ENCODE peak calls at places on chromosomes 5 and 9, in seven cellular contexts. One of them, this sample, is unnamed.

GRCh38 chr5:111928501-111928900 is 171.5 kb upstream of the NREP start:
- DNase-seq in A549: no peak
- DNase-seq in HepG2: no peak
- DNase-seq in heart left ventricle: no peak
- DNase-seq in cardiac muscle cell: peak; percentile 58
- DNase-seq in K562: no peak
- DNase-seq in CD4-positive, alpha-beta memory T cell: no peak
- DNase-seq in this sample: no peak

GRCh38 chr9:93230185-93230584 is 46.2 kb downstream of the WNK2 start:
- DNase-seq in A549: no peak
- DNase-seq in HepG2: no peak
- DNase-seq in heart left ventricle: peak; percentile 34
- DNase-seq in cardiac muscle cell: no peak
- DNase-seq in K562: no peak
- DNase-seq in CD4-positive, alpha-beta memory T cell: no peak
- DNase-seq in this sample: no peak

GRCh38 chr5:115788440-115788839 is 28.0 kb downstream of the CDO1 start:
- DNase-seq in A549: no peak
- DNase-seq in HepG2: no peak
- DNase-seq in heart left ventricle: no peak
- DNase-seq in cardiac muscle cell: no peak
- DNase-seq in K562: no peak
- DNase-seq in CD4-positive, alpha-beta memory T cell: no peak
- DNase-seq in this sample: no peak

GRCh38 chr9:109520475-109521132 is 22.5 kb upstream of the PTPN3 start:
- DNase-seq in A549: peak; percentile 81
- DNase-seq in HepG2: peak; percentile 69
- DNase-seq in heart left ventricle: no peak
- DNase-seq in cardiac muscle cell: peak; percentile 83
- DNase-seq in K562: peak; percentile 73
- DNase-seq in CD4-positive, alpha-beta memory T cell: no peak
- DNase-seq in this sample: peak; percentile 77

GRCh38 chr5:83035373-83036170 is 41.6 kb downstream of the TMEM167A start:
- DNase-seq in A549: no peak
- DNase-seq in HepG2: no peak
- DNase-seq in heart left ventricle: peak; percentile 59
- DNase-seq in cardiac muscle cell: no peak
- DNase-seq in K562: no peak
- DNase-seq in CD4-positive, alpha-beta memory T cell: no peak
- DNase-seq in this sample: no peak

GRCh38 chr5:170430871-170431437 is 41.8 kb upstream of the KCNMB1 start:
- DNase-seq in A549: no peak
- DNase-seq in HepG2: no peak
- DNase-seq in heart left ventricle: no peak
- DNase-seq in cardiac muscle cell: no peak
- DNase-seq in K562: no peak
- DNase-seq in CD4-positive, alpha-beta memory T cell: no peak
- DNase-seq in this sample: no peak

GRCh38 chr9:83196946-83197345 is 134.0 kb upstream of the RASEF start:
- DNase-seq in A549: no peak
- DNase-seq in HepG2: no peak
- DNase-seq in heart left ventricle: no peak
- DNase-seq in cardiac muscle cell: no peak
- DNase-seq in K562: no peak
- DNase-seq in CD4-positive, alpha-beta memory T cell: no peak
- DNase-seq in this sample: no peak

GRCh38 chr5:100550531-100551036 is 15.4 kb downstream of the FAM174A start:
- DNase-seq in A549: no peak
- DNase-seq in HepG2: no peak
- DNase-seq in heart left ventricle: no peak
- DNase-seq in cardiac muscle cell: no peak
- DNase-seq in K562: no peak
- DNase-seq in CD4-positive, alpha-beta memory T cell: no peak
- DNase-seq in this sample: peak; percentile 1

GRCh38 chr5:59236448-59236847 is 653.6 kb downstream of the RAB3C start:
- DNase-seq in A549: peak; percentile 53
- DNase-seq in HepG2: no peak
- DNase-seq in heart left ventricle: no peak
- DNase-seq in cardiac muscle cell: peak; percentile 54
- DNase-seq in K562: no peak
- DNase-seq in CD4-positive, alpha-beta memory T cell: no peak
- DNase-seq in this sample: no peak

GRCh38 chr5:38452201-38452600 is 104.2 kb downstream of the LIFR start:
- DNase-seq in A549: no peak
- DNase-seq in HepG2: no peak
- DNase-seq in heart left ventricle: no peak
- DNase-seq in cardiac muscle cell: no peak
- DNase-seq in K562: no peak
- DNase-seq in CD4-positive, alpha-beta memory T cell: no peak
- DNase-seq in this sample: no peak

GRCh38 chr5:120778491-120779293 is 314.6 kb downstream of the PRR16 start:
- DNase-seq in A549: no peak
- DNase-seq in HepG2: no peak
- DNase-seq in heart left ventricle: no peak
- DNase-seq in cardiac muscle cell: no peak
- DNase-seq in K562: no peak
- DNase-seq in CD4-positive, alpha-beta memory T cell: no peak
- DNase-seq in this sample: no peak

GRCh38 chr9:110105107-110105506 is 102.9 kb downstream of the C9orf152 start:
- DNase-seq in A549: no peak
- DNase-seq in HepG2: no peak
- DNase-seq in heart left ventricle: no peak
- DNase-seq in cardiac muscle cell: peak; percentile 80
- DNase-seq in K562: no peak
- DNase-seq in CD4-positive, alpha-beta memory T cell: no peak
- DNase-seq in this sample: no peak

GRCh38 chr5:40679998-40680681 is 425 bp downstream of the PTGER4 start:
- DNase-seq in A549: no peak
- DNase-seq in HepG2: no peak
- DNase-seq in heart left ventricle: peak; percentile 73
- DNase-seq in cardiac muscle cell: no peak
- DNase-seq in K562: no peak
- DNase-seq in CD4-positive, alpha-beta memory T cell: peak; percentile 56
- DNase-seq in this sample: peak; percentile 45

GRCh38 chr5:87137280-87137679 is 130.4 kb upstream of the RASA1 start:
- DNase-seq in A549: no peak
- DNase-seq in HepG2: no peak
- DNase-seq in heart left ventricle: no peak
- DNase-seq in cardiac muscle cell: peak; percentile 18
- DNase-seq in K562: no peak
- DNase-seq in CD4-positive, alpha-beta memory T cell: no peak
- DNase-seq in this sample: no peak

GRCh38 chr9:90112791-90113190 is 508.0 kb downstream of the GADD45G start:
- DNase-seq in A549: no peak
- DNase-seq in HepG2: no peak
- DNase-seq in heart left ventricle: no peak
- DNase-seq in cardiac muscle cell: peak; percentile 47
- DNase-seq in K562: no peak
- DNase-seq in CD4-positive, alpha-beta memory T cell: no peak
- DNase-seq in this sample: no peak

GRCh38 chr5:150112211-150113046 is 26.1 kb upstream of the CSF1R start:
- DNase-seq in A549: peak; percentile 13
- DNase-seq in HepG2: no peak
- DNase-seq in heart left ventricle: no peak
- DNase-seq in cardiac muscle cell: peak; percentile 87
- DNase-seq in K562: no peak
- DNase-seq in CD4-positive, alpha-beta memory T cell: no peak
- DNase-seq in this sample: no peak

GRCh38 chr5:174056064-174056842 is 10.7 kb downstream of the NSG2 start:
- DNase-seq in A549: no peak
- DNase-seq in HepG2: no peak
- DNase-seq in heart left ventricle: peak; percentile 67
- DNase-seq in cardiac muscle cell: no peak
- DNase-seq in K562: no peak
- DNase-seq in CD4-positive, alpha-beta memory T cell: no peak
- DNase-seq in this sample: peak; percentile 27

GRCh38 chr9:30796806-30797205 is 1587.6 kb upstream of the ACO1 start:
- DNase-seq in A549: no peak
- DNase-seq in HepG2: no peak
- DNase-seq in heart left ventricle: no peak
- DNase-seq in cardiac muscle cell: no peak
- DNase-seq in K562: no peak
- DNase-seq in CD4-positive, alpha-beta memory T cell: no peak
- DNase-seq in this sample: peak; percentile 3

GRCh38 chr5:150783422-150783928 is 4.9 kb downstream of the SMIM3 start:
- DNase-seq in A549: no peak
- DNase-seq in HepG2: no peak
- DNase-seq in heart left ventricle: peak; percentile 69
- DNase-seq in cardiac muscle cell: peak; percentile 94
- DNase-seq in K562: no peak
- DNase-seq in CD4-positive, alpha-beta memory T cell: peak; percentile 90
- DNase-seq in this sample: peak; percentile 97

GRCh38 chr9:121781701-121782464 is 130.4 kb downstream of the DAB2IP start:
- DNase-seq in A549: no peak
- DNase-seq in HepG2: no peak
- DNase-seq in heart left ventricle: no peak
- DNase-seq in cardiac muscle cell: no peak
- DNase-seq in K562: no peak
- DNase-seq in CD4-positive, alpha-beta memory T cell: no peak
- DNase-seq in this sample: no peak

GRCh38 chr9:18233776-18234445 is 240.0 kb upstream of the ADAMTSL1 start:
- DNase-seq in A549: no peak
- DNase-seq in HepG2: no peak
- DNase-seq in heart left ventricle: no peak
- DNase-seq in cardiac muscle cell: no peak
- DNase-seq in K562: no peak
- DNase-seq in CD4-positive, alpha-beta memory T cell: no peak
- DNase-seq in this sample: no peak

GRCh38 chr5:145811834-145812625 is 23.1 kb downstream of the PRELID2 start:
- DNase-seq in A549: peak; percentile 54
- DNase-seq in HepG2: peak; percentile 6
- DNase-seq in heart left ventricle: no peak
- DNase-seq in cardiac muscle cell: peak; percentile 67
- DNase-seq in K562: no peak
- DNase-seq in CD4-positive, alpha-beta memory T cell: no peak
- DNase-seq in this sample: peak; percentile 22

GRCh38 chr5:35458824-35459207 is 158.8 kb upstream of the SPEF2 start:
- DNase-seq in A549: no peak
- DNase-seq in HepG2: no peak
- DNase-seq in heart left ventricle: no peak
- DNase-seq in cardiac muscle cell: no peak
- DNase-seq in K562: no peak
- DNase-seq in CD4-positive, alpha-beta memory T cell: no peak
- DNase-seq in this sample: peak; percentile 24

GRCh38 chr9:137449081-137449844 is 8.1 kb upstream of the ENTPD8 start:
- DNase-seq in A549: no peak
- DNase-seq in HepG2: no peak
- DNase-seq in heart left ventricle: peak; percentile 37
- DNase-seq in cardiac muscle cell: no peak
- DNase-seq in K562: no peak
- DNase-seq in CD4-positive, alpha-beta memory T cell: no peak
- DNase-seq in this sample: no peak

GRCh38 chr9:89273528-89274279 is 37.3 kb upstream of the CKS2 start:
- DNase-seq in A549: no peak
- DNase-seq in HepG2: no peak
- DNase-seq in heart left ventricle: no peak
- DNase-seq in cardiac muscle cell: no peak
- DNase-seq in K562: no peak
- DNase-seq in CD4-positive, alpha-beta memory T cell: no peak
- DNase-seq in this sample: no peak

GRCh38 chr9:127937046-127937382 is 640 bp downstream of the DPM2 start:
- DNase-seq in A549: no peak
- DNase-seq in HepG2: no peak
- DNase-seq in heart left ventricle: no peak
- DNase-seq in cardiac muscle cell: no peak
- DNase-seq in K562: no peak
- DNase-seq in CD4-positive, alpha-beta memory T cell: no peak
- DNase-seq in this sample: no peak

GRCh38 chr9:121972501-121972981 is 120.6 kb downstream of the TTLL11 start:
- DNase-seq in A549: peak; percentile 47
- DNase-seq in HepG2: no peak
- DNase-seq in heart left ventricle: no peak
- DNase-seq in cardiac muscle cell: peak; percentile 17
- DNase-seq in K562: no peak
- DNase-seq in CD4-positive, alpha-beta memory T cell: no peak
- DNase-seq in this sample: peak; percentile 51

DNA sequence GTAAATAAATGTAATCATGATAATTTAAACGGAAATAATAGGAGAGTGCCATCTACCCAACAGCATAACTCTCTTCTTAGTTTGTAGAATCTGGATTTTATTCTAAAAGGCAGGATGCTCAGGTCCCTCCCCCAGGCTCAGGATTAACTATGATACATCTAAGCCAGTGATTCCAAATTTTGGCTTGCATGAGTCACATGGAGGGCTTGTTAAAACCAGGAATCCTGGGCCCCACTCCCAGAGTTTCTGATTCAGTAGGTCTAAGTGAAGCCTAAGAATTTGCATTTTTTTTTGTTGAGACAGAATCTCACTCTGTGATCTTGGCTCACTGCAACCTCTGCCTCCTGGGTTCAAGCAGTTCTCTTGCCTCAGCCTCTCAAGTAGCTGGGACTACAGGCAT is 62.3 kb upstream of the ZFR start:
- DNase-seq in A549: no peak
- DNase-seq in HepG2: no peak
- DNase-seq in heart left ventricle: no peak
- DNase-seq in cardiac muscle cell: peak; percentile 63
- DNase-seq in K562: no peak
- DNase-seq in CD4-positive, alpha-beta memory T cell: no peak
- DNase-seq in this sample: no peak
- H3K4me3 ChIP-seq in A549: no peak overlapping the region
- H3K4me3 ChIP-seq in HepG2: no peak overlapping the region
- H3K4me3 ChIP-seq in heart left ventricle: no peak overlapping the region
- H3K4me3 ChIP-seq in cardiac muscle cell: no peak overlapping the region
- H3K4me3 ChIP-seq in K562: no peak overlapping the region
- H3K4me3 ChIP-seq in CD4-positive, alpha-beta memory T cell: no peak overlapping the region
- H3K4me3 ChIP-seq in this sample: no peak overlapping the region

DNA sequence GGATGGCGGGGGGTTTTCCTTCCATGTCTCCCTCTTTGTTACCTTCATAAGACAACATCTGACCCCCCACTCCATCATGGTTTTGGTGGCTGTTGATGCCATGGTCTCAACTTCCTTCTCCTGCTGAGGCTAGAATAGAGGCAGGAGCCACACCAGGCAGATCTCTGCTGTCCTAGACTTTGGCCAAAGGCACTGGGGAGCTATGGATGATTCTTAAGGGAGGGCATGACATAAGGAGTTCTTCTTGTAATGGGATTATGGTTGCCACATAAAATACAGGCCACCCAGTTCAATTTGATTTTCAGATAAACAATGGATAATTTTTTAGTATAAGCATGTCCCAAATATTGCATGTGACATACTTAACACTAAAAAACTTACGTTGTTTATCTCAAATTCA is 52.2 kb upstream of the IER5L start:
- DNase-seq in A549: no peak
- DNase-seq in HepG2: no peak
- DNase-seq in heart left ventricle: no peak
- DNase-seq in cardiac muscle cell: no peak
- DNase-seq in K562: no peak
- DNase-seq in CD4-positive, alpha-beta memory T cell: no peak
- DNase-seq in this sample: no peak
- H3K4me1 ChIP-seq in A549: peaks cover 19% of the 10 kb centered on the region
- H3K4me1 ChIP-seq in HepG2: peaks cover 16% of the 10 kb centered on the region
- H3K4me1 ChIP-seq in heart left ventricle: no peaks in the 10 kb centered on the region
- H3K4me1 ChIP-seq in cardiac muscle cell: peaks cover 9% of the 10 kb centered on the region
- H3K4me1 ChIP-seq in K562: no peaks in the 10 kb centered on the region
- H3K4me1 ChIP-seq in CD4-positive, alpha-beta memory T cell: peaks cover 32% of the 10 kb centered on the region
- H3K4me1 ChIP-seq in this sample: no peaks in the 10 kb centered on the region

GRCh38 chr9:133700861-133701320 is 37.3 kb downstream of the SARDH start:
- DNase-seq in A549: no peak
- DNase-seq in HepG2: no peak
- DNase-seq in heart left ventricle: peak; percentile 34
- DNase-seq in cardiac muscle cell: peak; percentile 51
- DNase-seq in K562: no peak
- DNase-seq in CD4-positive, alpha-beta memory T cell: no peak
- DNase-seq in this sample: no peak
- H3K27ac ChIP-seq in A549: no peak overlapping the region
- H3K27ac ChIP-seq in HepG2: no peak overlapping the region
- H3K27ac ChIP-seq in heart left ventricle: no peak overlapping the region
- H3K27ac ChIP-seq in cardiac muscle cell: no peak overlapping the region
- H3K27ac ChIP-seq in K562: no peak overlapping the region
- H3K27ac ChIP-seq in CD4-positive, alpha-beta memory T cell: peak overlapping the region; percentile 74
- H3K27ac ChIP-seq in this sample: no peak overlapping the region

GRCh38 chr5:135254183-135254582 is 144.8 kb downstream of the MACROH2A1 start:
- DNase-seq in A549: no peak
- DNase-seq in HepG2: no peak
- DNase-seq in heart left ventricle: no peak
- DNase-seq in cardiac muscle cell: no peak
- DNase-seq in K562: no peak
- DNase-seq in CD4-positive, alpha-beta memory T cell: no peak
- DNase-seq in this sample: no peak
- H3K4me3 ChIP-seq in A549: no peak overlapping the region
- H3K4me3 ChIP-seq in HepG2: no peak overlapping the region
- H3K4me3 ChIP-seq in heart left ventricle: no peak overlapping the region
- H3K4me3 ChIP-seq in cardiac muscle cell: no peak overlapping the region
- H3K4me3 ChIP-seq in K562: no peak overlapping the region
- H3K4me3 ChIP-seq in CD4-positive, alpha-beta memory T cell: no peak overlapping the region
- H3K4me3 ChIP-seq in this sample: no peak overlapping the region

This sample was measured in small intestine.